ENCODE peak calls at places on chromosomes 2 and 18, in seven cellular contexts. W, I, M, Y, R, K and Q are unnamed samples.

GRCh38 chr2:23565814-23566213 is 180.8 kb downstream of the KLHL29 start:
- DNase-seq in W (no peak), I (no peak), M (no peak), Y (no peak), R (no peak), K (no peak), Q (no peak)

GRCh38 chr2:237092920-237093781 is 7.5 kb downstream of the COPS8 start:
- DNase-seq in W (no peak), I (peak; percentile 48), M (no peak), Y (no peak), R (peak; percentile 58), K (no peak), Q (no peak)

GRCh38 chr2:64226611-64227010 is 82.4 kb upstream of the PELI1 start:
- DNase-seq in W (no peak), I (no peak), M (no peak), Y (no peak), R (no peak), K (no peak), Q (no peak)

GRCh38 chr18:80147418-80148315 is 38.6 kb downstream of the ADNP2 start:
- DNase-seq in W (peak; percentile 94), I (no peak), M (peak; percentile 83), Y (peak; percentile 64), R (peak; percentile 66), K (peak; percentile 72), Q (peak; percentile 87)

GRCh38 chr2:121501554-121501953 is 29.1 kb upstream of the RNU4ATAC start:
- DNase-seq in W (no peak), I (no peak), M (no peak), Y (no peak), R (peak; percentile 64), K (no peak), Q (no peak)

GRCh38 chr2:207504513-207505171 is 25.1 kb upstream of the CREB1 start:
- DNase-seq in W (no peak), I (no peak), M (no peak), Y (no peak), R (no peak), K (no peak), Q (no peak)

GRCh38 chr2:128754246-128754724 is 435.6 kb upstream of the HS6ST1 start:
- DNase-seq in W (no peak), I (peak; percentile 50), M (no peak), Y (no peak), R (no peak), K (no peak), Q (no peak)

GRCh38 chr2:47058061-47058931 is 96.8 kb downstream of the STPG4 start:
- DNase-seq in W (no peak), I (peak; percentile 84), M (no peak), Y (no peak), R (no peak), K (no peak), Q (no peak)

GRCh38 chr18:37378616-37379015 is 187.0 kb downstream of the CELF4 start:
- DNase-seq in W (peak; percentile 35), I (no peak), M (no peak), Y (no peak), R (no peak), K (no peak), Q (no peak)

GRCh38 chr2:195009202-195009601 is 647.8 kb upstream of the SLC39A10 start:
- DNase-seq in W (no peak), I (no peak), M (no peak), Y (no peak), R (peak; percentile 19), K (no peak), Q (no peak)

GRCh38 chr2:173653427-173653795 is 298.7 kb downstream of the CDCA7 start:
- DNase-seq in W (no peak), I (no peak), M (no peak), Y (no peak), R (peak; percentile 13), K (no peak), Q (no peak)

GRCh38 chr2:3311601-3312000 is 66.0 kb downstream of the EIPR1 start:
- DNase-seq in W (peak; percentile 62), I (no peak), M (no peak), Y (no peak), R (no peak), K (no peak), Q (no peak)

GRCh38 chr2:189370719-189371118 is 70.6 kb upstream of the WDR75 start:
- DNase-seq in W (no peak), I (no peak), M (no peak), Y (no peak), R (peak; percentile 43), K (no peak), Q (no peak)

GRCh38 chr2:215693999-215694356 is 258.1 kb upstream of the FN1 start:
- DNase-seq in W (no peak), I (no peak), M (no peak), Y (no peak), R (no peak), K (no peak), Q (no peak)

GRCh38 chr2:47309952-47310800 is 92.8 kb upstream of the MSH2 start:
- DNase-seq in W (no peak), I (no peak), M (no peak), Y (no peak), R (no peak), K (no peak), Q (no peak)

GRCh38 chr2:232876071-232876977 is 6.3 kb downstream of the SNORC start:
- DNase-seq in W (peak; percentile 63), I (no peak), M (peak; percentile 71), Y (no peak), R (peak; percentile 80), K (no peak), Q (peak; percentile 60)

GRCh38 chr2:19860022-19860421 is 41.8 kb downstream of the TTC32 start:
- DNase-seq in W (no peak), I (no peak), M (no peak), Y (no peak), R (no peak), K (no peak), Q (no peak)

GRCh38 chr2:35821675-35822074 is 533.9 kb upstream of the CRIM1 start:
- DNase-seq in W (no peak), I (no peak), M (no peak), Y (no peak), R (no peak), K (no peak), Q (no peak)

GRCh38 chr18:33839452-33840225 is 261.6 kb downstream of the ASXL3 start:
- DNase-seq in W (peak; percentile 59), I (peak; percentile 16), M (no peak), Y (peak; percentile 95), R (peak; percentile 43), K (no peak), Q (no peak)

GRCh38 chr2:54012538-54013141 is 41.8 kb upstream of the PSME4 start:
- DNase-seq in W (no peak), I (no peak), M (no peak), Y (no peak), R (no peak), K (no peak), Q (no peak)

GRCh38 chr2:120765911-120766757 is 30.5 kb downstream of the GLI2 start:
- DNase-seq in W (peak; percentile 96), I (no peak), M (no peak), Y (no peak), R (no peak), K (no peak), Q (peak; percentile 80)

GRCh38 chr2:30238143-30238800 is 6.9 kb downstream of the LBH start:
- DNase-seq in W (no peak), I (no peak), M (peak; percentile 55), Y (no peak), R (no peak), K (no peak), Q (no peak)

GRCh38 chr18:62976227-62976626 is 260.9 kb downstream of the PHLPP1 start:
- DNase-seq in W (no peak), I (no peak), M (no peak), Y (peak; percentile 86), R (peak; percentile 84), K (no peak), Q (no peak)